ENCODE peak calls at places on chromosomes 2 and 18, in seven cellular contexts. G, X, E, R, M, S and Z are unnamed samples.

GRCh38 chr2:58545300-58546280 is 304.5 kb upstream of the FANCL start:
- DNase-seq in G (no peak), X (no peak), E (no peak), R (no peak), M (no peak), S (no peak), Z (no peak)

GRCh38 chr18:56569391-56569790 is 69.0 kb downstream of the TXNL1 start:
- DNase-seq in G (no peak), X (no peak), E (no peak), R (no peak), M (no peak), S (no peak), Z (no peak)

GRCh38 chr2:164369416-164369815 is 251.9 kb downstream of the GRB14 start:
- DNase-seq in G (no peak), X (no peak), E (no peak), R (no peak), M (no peak), S (no peak), Z (no peak)

GRCh38 chr18:23871410-23871809 is 143.1 kb upstream of the TTC39C start:
- DNase-seq in G (peak; percentile 31), X (peak; percentile 82), E (no peak), R (no peak), M (no peak), S (peak; percentile 5), Z (peak; percentile 29)

GRCh38 chr2:102801098-102801718 is 39.4 kb downstream of the TMEM182 start:
- DNase-seq in G (no peak), X (no peak), E (no peak), R (peak; percentile 31), M (no peak), S (no peak), Z (peak; percentile 63)

GRCh38 chr2:173652311-173652710 is 297.6 kb downstream of the CDCA7 start:
- DNase-seq in G (no peak), X (no peak), E (no peak), R (no peak), M (no peak), S (peak; percentile 81), Z (no peak)

GRCh38 chr2:43045866-43046265 is 180.5 kb downstream of the ZFP36L2 start:
- DNase-seq in G (no peak), X (no peak), E (no peak), R (no peak), M (no peak), S (no peak), Z (no peak)

GRCh38 chr2:231965118-231965517 is 3.6 kb downstream of the DIS3L2 start:
- DNase-seq in G (no peak), X (no peak), E (no peak), R (no peak), M (no peak), S (no peak), Z (no peak)

GRCh38 chr2:43874776-43875451 is 36.1 kb downstream of the ABCG8 start:
- DNase-seq in G (peak; percentile 12), X (no peak), E (no peak), R (no peak), M (no peak), S (no peak), Z (no peak)

GRCh38 chr2:96608459-96609455 is 29.4 kb downstream of the KANSL3 start:
- DNase-seq in G (peak; percentile 39), X (no peak), E (no peak), R (no peak), M (no peak), S (peak; percentile 44), Z (no peak)

GRCh38 chr2:36993841-36994620 is 27.7 kb upstream of the STRN start:
- DNase-seq in G (no peak), X (no peak), E (no peak), R (no peak), M (no peak), S (no peak), Z (no peak)

GRCh38 chr2:43175187-43175490 is 51.3 kb downstream of the ZFP36L2 start:
- DNase-seq in G (no peak), X (no peak), E (no peak), R (no peak), M (no peak), S (no peak), Z (no peak)

GRCh38 chr18:76484749-76485387 is 10.2 kb downstream of the ZNF516 start:
- DNase-seq in G (peak; percentile 47), X (no peak), E (no peak), R (no peak), M (no peak), S (no peak), Z (no peak)

GRCh38 chr2:178530128-178530527 is 49.9 kb downstream of the PLEKHA3 start:
- DNase-seq in G (no peak), X (no peak), E (no peak), R (no peak), M (no peak), S (no peak), Z (no peak)

GRCh38 chr18:45938488-45938935 is 28.6 kb downstream of the EPG5 start:
- DNase-seq in G (peak; percentile 37), X (no peak), E (no peak), R (no peak), M (no peak), S (no peak), Z (no peak)

GRCh38 chr2:136025057-136025973 is 39.9 kb upstream of the DARS1 start:
- DNase-seq in G (peak; percentile 77), X (peak; percentile 76), E (peak; percentile 68), R (peak; percentile 74), M (peak; percentile 45), S (peak; percentile 87), Z (peak; percentile 77)

GRCh38 chr2:230847883-230848388 is 16.8 kb upstream of the ITM2C start:
- DNase-seq in G (peak; percentile 94), X (peak; percentile 97), E (peak; percentile 92), R (peak; percentile 89), M (peak; percentile 79), S (peak; percentile 39), Z (peak; percentile 85)

GRCh38 chr2:42967959-42968674 is 175.7 kb upstream of the HAAO start:
- DNase-seq in G (no peak), X (no peak), E (peak; percentile 92), R (no peak), M (peak; percentile 83), S (peak; percentile 78), Z (peak; percentile 74)

GRCh38 chr2:56167616-56168015 is 16.2 kb upstream of the CCDC85A start:
- DNase-seq in G (no peak), X (no peak), E (no peak), R (no peak), M (no peak), S (no peak), Z (no peak)

GRCh38 chr2:10357770-10358169 is 55.1 kb downstream of the HPCAL1 start:
- DNase-seq in G (no peak), X (no peak), E (no peak), R (no peak), M (no peak), S (no peak), Z (no peak)

GRCh38 chr2:21279525-21279924 is 155.8 kb downstream of the TDRD15 start:
- DNase-seq in G (no peak), X (no peak), E (no peak), R (no peak), M (no peak), S (no peak), Z (no peak)

GRCh38 chr18:50080932-50081560 is 113.9 kb downstream of the MYO5B start:
- DNase-seq in G (no peak), X (no peak), E (no peak), R (no peak), M (no peak), S (no peak), Z (no peak)

GRCh38 chr2:75481041-75481836 is 79.5 kb downstream of the EVA1A start:
- DNase-seq in G (no peak), X (no peak), E (no peak), R (no peak), M (no peak), S (no peak), Z (no peak)

GRCh38 chr18:54647176-54647575 is 56.1 kb downstream of the DYNAP start:
- DNase-seq in G (peak; percentile 18), X (peak; percentile 59), E (no peak), R (no peak), M (no peak), S (peak; percentile 18), Z (no peak)
- TF ChIP-seq CTCF in G (peak; percentile 26), X (peak; percentile 15), E (no peak), R (peak; percentile 61), M (no peak), S (peak; percentile 60), Z (no peak)

DNA sequence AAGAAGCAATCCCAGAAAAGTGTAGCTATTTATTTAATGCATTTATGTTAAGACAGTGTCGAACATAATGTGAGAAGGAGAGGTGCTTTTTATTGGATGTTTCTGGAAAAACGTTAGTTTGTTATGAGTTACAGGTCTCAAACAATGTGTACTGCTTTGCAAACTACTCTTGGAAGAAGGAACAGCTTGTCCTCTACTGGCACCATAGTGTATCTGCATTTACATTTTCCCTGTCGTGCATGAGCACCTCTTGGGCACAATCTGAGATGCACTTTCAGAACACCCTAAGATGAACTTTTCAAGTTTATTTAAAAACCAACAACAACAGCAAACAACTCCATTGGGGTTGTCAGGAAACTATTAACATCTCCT is 22.8 kb downstream of the CCNYL1 start:
- DNase-seq in G (no peak), X (no peak), E (no peak), R (no peak), M (no peak), S (peak; percentile 28), Z (no peak)
- TF ChIP-seq CTCF in G (no peak), X (peak; percentile 23), E (peak; percentile 10), R (peak; percentile 53), M (no peak), S (peak; percentile 64), Z (peak; percentile 57)

DNA sequence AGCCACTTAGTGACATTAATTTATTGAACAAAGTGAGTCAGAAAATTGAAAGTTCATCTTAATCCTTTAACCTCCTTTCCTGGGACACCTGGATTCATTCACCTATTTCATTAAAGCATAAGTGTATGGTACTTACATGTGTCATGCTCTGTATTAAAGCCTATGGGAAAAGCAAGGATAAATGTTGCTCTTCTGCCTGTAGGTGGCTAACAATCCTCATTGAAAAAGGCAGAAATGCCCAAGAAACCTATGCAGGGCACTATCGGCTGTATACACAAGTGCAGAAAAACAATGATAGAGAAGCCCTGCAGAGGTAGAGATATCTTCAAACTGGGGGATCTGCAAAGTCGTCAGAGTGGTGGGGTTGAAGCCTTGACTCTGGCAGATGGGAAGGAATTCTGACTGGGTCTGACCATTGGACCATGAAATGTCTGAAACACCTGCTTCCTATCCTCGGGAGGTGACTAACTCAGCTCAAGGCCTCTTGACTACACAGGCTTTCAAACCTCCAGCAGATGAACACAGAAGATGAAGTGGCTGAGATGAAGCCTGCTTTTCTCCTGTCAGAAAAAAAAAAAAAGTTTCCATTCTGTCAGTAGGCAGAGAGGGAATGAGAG is 83.1 kb downstream of the DCC start:
- DNase-seq in G (no peak), X (no peak), E (no peak), R (no peak), M (no peak), S (no peak), Z (no peak)
- TF ChIP-seq CTCF in G (no peak), X (no peak), E (no peak), R (no peak), M (no peak), S (no peak), Z (no peak)

DNA sequence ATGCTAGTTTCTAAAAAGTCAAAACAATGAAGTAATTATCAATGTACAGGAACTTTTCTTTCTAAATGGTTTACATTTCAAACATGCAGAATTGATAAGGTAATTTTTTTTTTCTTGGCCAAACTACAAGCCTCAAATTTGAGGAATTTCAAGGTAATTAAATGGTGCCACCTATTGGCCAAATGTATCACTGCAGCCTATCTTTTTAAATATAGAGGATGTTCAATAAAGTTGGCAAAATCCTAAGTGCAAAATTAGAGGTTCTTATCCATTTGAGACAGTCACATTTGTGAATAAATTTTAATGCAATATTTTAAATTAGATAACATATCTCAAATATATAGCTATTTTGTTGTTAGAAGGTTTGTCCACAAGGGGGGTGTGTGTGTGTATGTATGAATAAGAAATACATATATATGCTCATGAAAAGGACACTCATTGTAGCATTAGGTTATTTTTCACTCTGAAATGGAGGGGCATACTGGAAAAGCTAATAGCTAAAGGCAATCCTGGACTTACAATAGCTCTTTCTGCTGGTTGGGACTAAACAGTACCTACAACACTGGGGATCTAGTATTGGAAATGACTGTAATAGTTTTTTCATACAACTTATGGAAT is 26.2 kb downstream of the MMADHC start:
- DNase-seq in G (peak; percentile 42), X (no peak), E (no peak), R (no peak), M (no peak), S (peak; percentile 31), Z (no peak)
- TF ChIP-seq CTCF in G (peak; percentile 72), X (peak; percentile 81), E (peak; percentile 89), R (peak; percentile 94), M (peak; percentile 65), S (peak; percentile 58), Z (peak; percentile 90)